ENCODE peak calls at places on chromosomes 11 and 22, in seven cellular contexts. One of them, this sample, is unnamed.

GRCh38 chr22:50584106-50585096 is 1.8 kb upstream of the CHKB start:
- DNase-seq in germinal center: no peak
- DNase-seq in GM03348: no peak
- DNase-seq in fibroblast of lung: no peak
- DNase-seq in transverse colon: no peak
- DNase-seq in pons: no peak
- DNase-seq in NCI-H2171 treated with DMSO at 0.1 percent for 48 hours: no peak
- DNase-seq in this sample: no peak

GRCh38 chr11:33690290-33691050 is 10.2 kb downstream of the C11orf91 start:
- DNase-seq in GM03348: peak
- DNase-seq in transverse colon: no peak
- DNase-seq in germinal center: no peak
- DNase-seq in pons: peak
- DNase-seq in fibroblast of lung: peak
- DNase-seq in NCI-H2171 treated with DMSO at 0.1 percent for 48 hours: no peak
- DNase-seq in this sample: peak

GRCh38 chr11:19301336-19301735 is 60.6 kb upstream of the E2F8 start:
- DNase-seq in fibroblast of lung: no peak
- DNase-seq in germinal center: no peak
- DNase-seq in transverse colon: no peak
- DNase-seq in pons: no peak
- DNase-seq in NCI-H2171 treated with DMSO at 0.1 percent for 48 hours: no peak
- DNase-seq in GM03348: no peak
- DNase-seq in this sample: peak

GRCh38 chr11:61082931-61083531 is 19.3 kb upstream of the CD5 start:
- DNase-seq in GM03348: no peak
- DNase-seq in transverse colon: no peak
- DNase-seq in germinal center: no peak
- DNase-seq in fibroblast of lung: no peak
- DNase-seq in NCI-H2171 treated with DMSO at 0.1 percent for 48 hours: no peak
- DNase-seq in pons: no peak
- DNase-seq in this sample: no peak

GRCh38 chr11:32830413-32830738 is 649 bp downstream of the PRRG4 start:
- DNase-seq in pons: no peak
- DNase-seq in GM03348: no peak
- DNase-seq in fibroblast of lung: no peak
- DNase-seq in transverse colon: peak
- DNase-seq in NCI-H2171 treated with DMSO at 0.1 percent for 48 hours: no peak
- DNase-seq in germinal center: peak
- DNase-seq in this sample: no peak

GRCh38 chr11:31825453-31826391 is 14.6 kb upstream of the PAX6 start:
- DNase-seq in fibroblast of lung: no peak
- DNase-seq in GM03348: no peak
- DNase-seq in germinal center: no peak
- DNase-seq in NCI-H2171 treated with DMSO at 0.1 percent for 48 hours: no peak
- DNase-seq in transverse colon: no peak
- DNase-seq in pons: no peak
- DNase-seq in this sample: no peak

GRCh38 chr11:120985718-120986569 is 38.0 kb upstream of the TBCEL start:
- DNase-seq in NCI-H2171 treated with DMSO at 0.1 percent for 48 hours: peak
- DNase-seq in transverse colon: peak
- DNase-seq in germinal center: peak
- DNase-seq in GM03348: peak
- DNase-seq in fibroblast of lung: peak
- DNase-seq in pons: no peak
- DNase-seq in this sample: peak

GRCh38 chr11:118145285-118146227 is 7.1 kb downstream of the SCN4B start:
- DNase-seq in GM03348: peak
- DNase-seq in transverse colon: peak
- DNase-seq in pons: peak
- DNase-seq in germinal center: peak
- DNase-seq in fibroblast of lung: peak
- DNase-seq in NCI-H2171 treated with DMSO at 0.1 percent for 48 hours: peak
- DNase-seq in this sample: peak

GRCh38 chr22:46515208-46516111 is 22.0 kb downstream of the CELSR1 start:
- DNase-seq in transverse colon: no peak
- DNase-seq in fibroblast of lung: peak
- DNase-seq in GM03348: peak
- DNase-seq in pons: no peak
- DNase-seq in NCI-H2171 treated with DMSO at 0.1 percent for 48 hours: no peak
- DNase-seq in germinal center: no peak
- DNase-seq in this sample: no peak

GRCh38 chr11:104163100-104164027 is 583 bp downstream of the PDGFD start:
- DNase-seq in germinal center: peak
- DNase-seq in GM03348: peak
- DNase-seq in pons: no peak
- DNase-seq in fibroblast of lung: peak
- DNase-seq in NCI-H2171 treated with DMSO at 0.1 percent for 48 hours: no peak
- DNase-seq in transverse colon: no peak
- DNase-seq in this sample: no peak

GRCh38 chr11:102117472-102118113 is 7.3 kb downstream of the YAP1 start:
- DNase-seq in GM03348: peak
- DNase-seq in NCI-H2171 treated with DMSO at 0.1 percent for 48 hours: no peak
- DNase-seq in germinal center: no peak
- DNase-seq in pons: no peak
- DNase-seq in transverse colon: no peak
- DNase-seq in fibroblast of lung: peak
- DNase-seq in this sample: peak

GRCh38 chr11:73969091-73969490 is 13.6 kb downstream of the UCP2 start:
- DNase-seq in fibroblast of lung: no peak
- DNase-seq in GM03348: no peak
- DNase-seq in pons: no peak
- DNase-seq in germinal center: no peak
- DNase-seq in NCI-H2171 treated with DMSO at 0.1 percent for 48 hours: no peak
- DNase-seq in transverse colon: no peak
- DNase-seq in this sample: no peak

GRCh38 chr11:45451766-45452440 is 165.8 kb upstream of the SYT13 start:
- DNase-seq in transverse colon: no peak
- DNase-seq in GM03348: no peak
- DNase-seq in NCI-H2171 treated with DMSO at 0.1 percent for 48 hours: no peak
- DNase-seq in pons: no peak
- DNase-seq in germinal center: no peak
- DNase-seq in fibroblast of lung: peak
- DNase-seq in this sample: no peak

GRCh38 chr22:19147193-19147780 is 2.8 kb downstream of the GSC2 start:
- DNase-seq in germinal center: no peak
- DNase-seq in pons: no peak
- DNase-seq in transverse colon: no peak
- DNase-seq in fibroblast of lung: no peak
- DNase-seq in NCI-H2171 treated with DMSO at 0.1 percent for 48 hours: peak
- DNase-seq in GM03348: no peak
- DNase-seq in this sample: no peak

GRCh38 chr11:44145011-44145777 is 49.7 kb downstream of the EXT2 start:
- DNase-seq in fibroblast of lung: no peak
- DNase-seq in NCI-H2171 treated with DMSO at 0.1 percent for 48 hours: no peak
- DNase-seq in germinal center: no peak
- DNase-seq in pons: no peak
- DNase-seq in transverse colon: no peak
- DNase-seq in GM03348: no peak
- DNase-seq in this sample: no peak

GRCh38 chr11:122746050-122746478 is 90.5 kb downstream of the UBASH3B start:
- DNase-seq in pons: no peak
- DNase-seq in GM03348: no peak
- DNase-seq in fibroblast of lung: no peak
- DNase-seq in transverse colon: peak
- DNase-seq in germinal center: peak
- DNase-seq in NCI-H2171 treated with DMSO at 0.1 percent for 48 hours: no peak
- DNase-seq in this sample: no peak

GRCh38 chr11:117572129-117572528 is 224.9 kb downstream of the DSCAML1 start:
- DNase-seq in germinal center: no peak
- DNase-seq in NCI-H2171 treated with DMSO at 0.1 percent for 48 hours: no peak
- DNase-seq in GM03348: no peak
- DNase-seq in transverse colon: no peak
- DNase-seq in fibroblast of lung: no peak
- DNase-seq in pons: no peak
- DNase-seq in this sample: no peak

This sample was measured in HCEC 1CT.